ENCODE peak calls at places on chromosomes 1 and 21, in seven cellular contexts. V is tibial nerve, W is cardiac muscle cell, O is GM10248, T is foreskin fibroblast, S is DND-41, Y is GM23338. Q is an unnamed sample.

GRCh38 chr1:112267929-112268328 is 128.1 kb upstream of the CTTNBP2NL start:
- DNase-seq in V (no peak), W (no peak), O (no peak), T (no peak), S (no peak), Y (no peak), Q (no peak)

GRCh38 chr1:24151175-24151533 is 8.2 kb upstream of the IL22RA1 start:
- DNase-seq in V (no peak), W (peak), O (no peak), T (no peak), S (no peak), Y (peak), Q (peak)

GRCh38 chr1:204171751-204172178 is 5.6 kb upstream of the REN start:
- DNase-seq in V (no peak), W (no peak), O (no peak), T (peak), S (no peak), Y (peak), Q (no peak)

GRCh38 chr21:33302796-33303195 is 22.0 kb upstream of the IFNAR1 start:
- DNase-seq in V (no peak), W (no peak), O (no peak), T (no peak), S (no peak), Y (peak), Q (no peak)

GRCh38 chr1:116740726-116741125 is 13.5 kb upstream of the CD2 start:
- DNase-seq in V (no peak), W (no peak), O (no peak), T (no peak), S (no peak), Y (no peak), Q (no peak)

GRCh38 chr1:205220421-205220820 is 7.3 kb upstream of the TMCC2 start:
- DNase-seq in V (no peak), W (no peak), O (no peak), T (no peak), S (no peak), Y (no peak), Q (no peak)

GRCh38 chr1:89552481-89553194 is 28.0 kb downstream of the LRRC8B start:
- DNase-seq in V (no peak), W (no peak), O (peak), T (peak), S (peak), Y (no peak), Q (no peak)

GRCh38 chr1:204319462-204319861 is 40.3 kb downstream of the PLEKHA6 start:
- DNase-seq in V (no peak), W (no peak), O (no peak), T (peak), S (no peak), Y (no peak), Q (no peak)

GRCh38 chr1:246117066-246117791 is 389.9 kb downstream of the SMYD3 start:
- DNase-seq in V (no peak), W (peak), O (peak), T (peak), S (peak), Y (peak), Q (peak)

GRCh38 chr1:46611691-46612221 is 4.9 kb downstream of the MOB3C start:
- DNase-seq in V (no peak), W (no peak), O (no peak), T (peak), S (no peak), Y (no peak), Q (no peak)

GRCh38 chr1:158506369-158506987 is 34.5 kb downstream of the OR10R2 start:
- DNase-seq in V (no peak), W (peak), O (peak), T (no peak), S (no peak), Y (peak), Q (peak)

GRCh38 chr1:213231795-213232231 is 180.8 kb downstream of the RPS6KC1 start:
- DNase-seq in V (no peak), W (no peak), O (no peak), T (peak), S (no peak), Y (peak), Q (no peak)

GRCh38 chr1:36523850-36524249 is 41.1 kb upstream of the CSF3R start:
- DNase-seq in V (no peak), W (no peak), O (no peak), T (no peak), S (no peak), Y (peak), Q (no peak)

GRCh38 chr21:46604975-46605758 is at the start of gene S100B:
- DNase-seq in V (peak), W (peak), O (no peak), T (no peak), S (no peak), Y (peak), Q (no peak)

GRCh38 chr1:94676686-94677085 is 135.1 kb upstream of the F3 start:
- DNase-seq in V (no peak), W (no peak), O (no peak), T (no peak), S (no peak), Y (no peak), Q (no peak)

GRCh38 chr1:236287757-236288619 is 6.2 kb upstream of the ERO1B start:
- DNase-seq in V (no peak), W (peak), O (no peak), T (peak), S (peak), Y (peak), Q (no peak)

GRCh38 chr1:3558036-3558726 is 53.1 kb downstream of the MEGF6 start:
- DNase-seq in V (no peak), W (no peak), O (no peak), T (no peak), S (no peak), Y (no peak), Q (no peak)

GRCh38 chr1:207221934-207222351 is 99.5 kb upstream of the CD55 start:
- DNase-seq in V (no peak), W (no peak), O (no peak), T (no peak), S (no peak), Y (no peak), Q (no peak)

GRCh38 chr1:165376041-165376810 is 19.7 kb upstream of the LMX1A start:
- DNase-seq in V (peak), W (peak), O (no peak), T (peak), S (no peak), Y (peak), Q (peak)

GRCh38 chr1:159009704-159010361 is at the start of gene IFI16:
- DNase-seq in V (no peak), W (no peak), O (peak), T (peak), S (peak), Y (no peak), Q (no peak)

GRCh38 chr1:19010503-19010902 is 54.0 kb upstream of the IFFO2 start:
- DNase-seq in V (no peak), W (no peak), O (no peak), T (peak), S (no peak), Y (no peak), Q (no peak)

GRCh38 chr1:24957808-24958752 is 28.0 kb upstream of the RUNX3 start:
- DNase-seq in V (no peak), W (no peak), O (no peak), T (no peak), S (no peak), Y (no peak), Q (no peak)

GRCh38 chr1:1141244-1141910 is 25.5 kb upstream of the C1orf159 start:
- DNase-seq in V (no peak), W (no peak), O (no peak), T (no peak), S (peak), Y (no peak), Q (no peak)

GRCh38 chr1:159821171-159821867 is 5.4 kb upstream of the SLAMF8 start:
- DNase-seq in V (no peak), W (no peak), O (no peak), T (no peak), S (peak), Y (peak), Q (peak)

GRCh38 chr1:41495171-41495948 is 10.9 kb upstream of the EDN2 start:
- DNase-seq in V (no peak), W (peak), O (no peak), T (no peak), S (no peak), Y (peak), Q (peak)
- TF ChIP-seq CTCF in V (no peak), W (peak), O (peak), T (no peak), S (peak), Y (peak), Q (peak)

GRCh38 chr1:73813726-73814125 is 384.2 kb downstream of the LRRIQ3 start:
- DNase-seq in V (no peak), W (peak), O (no peak), T (peak), S (no peak), Y (no peak), Q (no peak)
- TF ChIP-seq CTCF in V (no peak), W (no peak), O (no peak), T (no peak), S (no peak), Y (peak), Q (no peak)

GRCh38 chr1:209937996-209938959 is at the start of gene SYT14:
- DNase-seq in V (no peak), W (peak), O (peak), T (peak), S (no peak), Y (peak), Q (peak)
- TF ChIP-seq CTCF in V (no peak), W (peak), O (no peak), T (peak), S (no peak), Y (no peak), Q (no peak)

GRCh38 chr1:20726932-20727745 is 5.4 kb downstream of the SH2D5 start:
- DNase-seq in V (peak), W (no peak), O (no peak), T (no peak), S (no peak), Y (no peak), Q (no peak)

GRCh38 chr1:20728371-20729154 is 3.9 kb downstream of the SH2D5 start:
- DNase-seq in V (no peak), W (no peak), O (no peak), T (no peak), S (no peak), Y (no peak), Q (no peak)

GRCh38 chr1:20726107-20726911 is 6.2 kb downstream of the SH2D5 start:
- DNase-seq in V (peak), W (no peak), O (no peak), T (no peak), S (no peak), Y (no peak), Q (no peak)

GRCh38 chr1:20729155-20729931 is 3.2 kb downstream of the SH2D5 start:
- DNase-seq in V (no peak), W (no peak), O (peak), T (no peak), S (no peak), Y (no peak), Q (no peak)

DNA sequence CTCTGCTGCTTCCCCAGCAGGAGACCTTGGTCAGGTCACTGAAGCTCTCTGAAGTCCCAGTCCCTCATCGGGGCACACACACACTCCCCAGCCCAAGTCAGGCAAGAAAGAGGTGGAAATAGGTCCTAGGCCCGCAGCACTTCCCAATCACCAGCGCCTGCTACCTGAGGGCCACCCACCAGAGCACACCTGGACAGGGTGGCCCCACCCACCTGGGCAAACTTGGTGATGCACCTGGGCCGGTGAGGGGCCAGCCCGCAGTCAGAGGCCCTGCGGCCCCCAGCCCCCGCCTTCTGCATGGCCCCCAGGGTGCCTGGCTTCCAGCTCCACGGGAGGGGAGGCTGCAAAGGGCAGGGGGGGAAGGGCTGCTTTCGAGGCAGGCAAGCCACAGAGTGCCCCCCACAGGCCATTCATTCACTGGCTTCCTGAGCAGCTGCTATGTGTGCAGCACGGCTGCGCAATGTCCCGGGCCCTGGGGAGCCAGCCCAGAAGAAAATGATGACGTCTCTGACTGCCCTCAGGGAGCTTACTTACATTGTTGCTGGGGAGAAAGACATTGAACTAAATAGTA is 4.7 kb downstream of the SH2D5 start:
- DNase-seq in V (peak), W (no peak), O (peak), T (peak), S (no peak), Y (peak), Q (no peak)
- TF ChIP-seq CTCF in V (no peak), W (no peak), O (no peak), T (no peak), S (peak), Y (peak), Q (no peak)

DNA sequence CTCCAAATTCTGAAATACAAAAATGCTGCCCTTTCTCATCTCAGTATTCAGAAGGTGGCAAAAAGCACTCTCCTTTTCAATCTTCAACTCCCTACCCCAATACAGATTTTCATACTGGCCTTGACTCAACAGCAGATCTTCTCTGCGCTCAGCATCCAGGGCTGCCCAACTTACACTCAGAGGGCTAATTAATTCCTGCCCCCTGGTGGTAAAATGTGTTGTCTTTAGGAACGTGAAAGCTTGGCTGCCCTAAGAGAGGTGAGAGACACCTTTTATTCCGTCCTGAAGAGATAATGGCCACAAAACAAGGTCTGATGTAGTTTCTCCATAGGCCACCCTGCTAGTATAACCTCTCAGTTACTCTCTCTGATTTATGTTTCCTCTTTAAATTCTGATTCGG is 25.0 kb downstream of the KRTAP24-1 start:
- DNase-seq in V (no peak), W (peak), O (no peak), T (peak), S (no peak), Y (peak), Q (peak)
- TF ChIP-seq CTCF in V (peak), W (peak), O (no peak), T (peak), S (peak), Y (peak), Q (peak)